ENCODE peak calls at places on chromosomes 11 and 22, in four cellular contexts. L, Q, Y and P are unnamed samples.
A peak's percentile ranks its signal among the peaks of the same experiment; 100 is the strongest.

GRCh38 chr22:42519544-42520237 is at the start of gene RRP7A:
- DNase-seq in L (peak; percentile 50), Q (peak; percentile 90), Y (peak; percentile 89), P (peak; percentile 83)

GRCh38 chr11:40281055-40281580 is 1178.3 kb downstream of the LRRC4C start:
- DNase-seq in L (no peak), Q (no peak), Y (no peak), P (no peak)

GRCh38 chr11:13324141-13324540 is 46.6 kb downstream of the BMAL1 start:
- DNase-seq in L (no peak), Q (no peak), Y (no peak), P (no peak)

GRCh38 chr11:133924661-133925060 is 32.1 kb downstream of the IGSF9B start:
- DNase-seq in L (no peak), Q (no peak), Y (no peak), P (no peak)

GRCh38 chr11:110774138-110775014 is 62.1 kb upstream of the ARHGAP20 start:
- DNase-seq in L (no peak), Q (no peak), Y (no peak), P (no peak)

GRCh38 chr11:67468509-67468834 is 579 bp downstream of the TMEM134 start:
- DNase-seq in L (no peak), Q (peak; percentile 22), Y (no peak), P (no peak)

GRCh38 chr11:61494341-61495038 is 14.1 kb upstream of the LRRC10B start:
- DNase-seq in L (no peak), Q (no peak), Y (peak; percentile 66), P (no peak)

GRCh38 chr22:46727813-46728364 is 10.2 kb downstream of the CERK start:
- DNase-seq in L (no peak), Q (no peak), Y (no peak), P (no peak)

GRCh38 chr11:114111369-114112042 is 52.0 kb downstream of the ZBTB16 start:
- DNase-seq in L (no peak), Q (no peak), Y (no peak), P (peak; percentile 55)

GRCh38 chr22:36912694-36913430 is 566 bp upstream of the CSF2RB start:
- DNase-seq in L (no peak), Q (no peak), Y (no peak), P (no peak)

GRCh38 chr22:19932367-19933206 is 9.0 kb upstream of the COMT start:
- DNase-seq in L (no peak), Q (no peak), Y (no peak), P (no peak)

GRCh38 chr11:58505849-58506248 is 2.1 kb downstream of the OR5B21 start:
- DNase-seq in L (no peak), Q (no peak), Y (no peak), P (no peak)

GRCh38 chr22:17112491-17113042 is 8.6 kb downstream of the TMEM121B start:
- DNase-seq in L (no peak), Q (no peak), Y (no peak), P (no peak)

GRCh38 chr11:58622344-58622743 is at the start of gene CNTF:
- DNase-seq in L (no peak), Q (no peak), Y (no peak), P (no peak)

GRCh38 chr22:49965291-49966040 is 4.9 kb downstream of the PIM3 start:
- DNase-seq in L (no peak), Q (no peak), Y (peak; percentile 13), P (no peak)

GRCh38 chr11:67118059-67118766 is 850 bp upstream of the KDM2A start:
- DNase-seq in L (peak; percentile 25), Q (no peak), Y (peak; percentile 51), P (no peak)

GRCh38 chr11:59857444-59858434 is 8.5 kb downstream of the TCN1 start:
- DNase-seq in L (peak; percentile 30), Q (no peak), Y (no peak), P (no peak)

GRCh38 chr11:36793542-36793926 is 195.5 kb upstream of the RAG2 start:
- DNase-seq in L (no peak), Q (no peak), Y (no peak), P (no peak)

GRCh38 chr22:31972180-31972579 is 27.8 kb downstream of the YWHAH start:
- DNase-seq in L (no peak), Q (no peak), Y (no peak), P (no peak)

GRCh38 chr22:38745676-38746460 is 9.9 kb downstream of the SUN2 start:
- DNase-seq in L (no peak), Q (no peak), Y (no peak), P (no peak)

GRCh38 chr11:65557280-65558001 is 718 bp downstream of the LTBP3 start:
- DNase-seq in L (no peak), Q (no peak), Y (peak; percentile 55), P (no peak)

GRCh38 chr11:22626573-22627239 is 1.1 kb upstream of the FANCF start:
- DNase-seq in L (no peak), Q (no peak), Y (no peak), P (no peak)

GRCh38 chr22:28810839-28811491 is 10.6 kb upstream of the XBP1 start:
- DNase-seq in L (no peak), Q (no peak), Y (no peak), P (peak; percentile 83)

GRCh38 chr11:75135021-75135650 is 15.8 kb upstream of the SLCO2B1 start:
- DNase-seq in L (no peak), Q (no peak), Y (no peak), P (no peak)

GRCh38 chr11:43327987-43328386 is 16.2 kb downstream of the API5 start:
- DNase-seq in L (peak; percentile 71), Q (no peak), Y (no peak), P (no peak)

GRCh38 chr22:24029304-24029703 is 18.2 kb downstream of the CABIN1 start:
- DNase-seq in L (no peak), Q (no peak), Y (no peak), P (no peak)

GRCh38 chr11:20000393-20001134 is 159.7 kb downstream of the DBX1 start:
- DNase-seq in L (no peak), Q (no peak), Y (peak; percentile 31), P (no peak)

GRCh38 chr11:16787035-16787744 is 48.7 kb downstream of the C11orf58 start:
- DNase-seq in L (no peak), Q (no peak), Y (no peak), P (no peak)

GRCh38 chr11:115912484-115912945 is 408.3 kb upstream of the CADM1 start:
- DNase-seq in L (no peak), Q (no peak), Y (no peak), P (no peak)

GRCh38 chr11:120827820-120828219 is 196.1 kb upstream of the TBCEL start:
- DNase-seq in L (no peak), Q (no peak), Y (no peak), P (no peak)

GRCh38 chr22:46041642-46042041 is 64.7 kb upstream of the WNT7B start:
- DNase-seq in L (no peak), Q (no peak), Y (no peak), P (no peak)

GRCh38 chr11:121572581-121573059 is 119.9 kb upstream of the SORL1-AS1 start:
- DNase-seq in L (no peak), Q (no peak), Y (no peak), P (no peak)

GRCh38 chr22:48703265-48703941 is 1124.3 kb downstream of the BRD1 start:
- DNase-seq in L (no peak), Q (no peak), Y (no peak), P (no peak)

GRCh38 chr11:31926816-31927528 is 115.8 kb upstream of the PAX6 start:
- DNase-seq in L (no peak), Q (no peak), Y (no peak), P (no peak)

GRCh38 chr11:29093416-29093815 is 923.4 kb downstream of the KCNA4 start:
- DNase-seq in L (peak; percentile 2), Q (no peak), Y (no peak), P (no peak)

GRCh38 chr11:2156416-2157182 is 4.4 kb downstream of the INS start:
- DNase-seq in L (peak; percentile 77), Q (peak; percentile 68), Y (peak; percentile 65), P (peak; percentile 17)

GRCh38 chr11:29280452-29280851 is 736.4 kb downstream of the KCNA4 start:
- DNase-seq in L (peak; percentile 41), Q (no peak), Y (no peak), P (no peak)

GRCh38 chr22:27488456-27489224 is 312.9 kb downstream of the MN1 start:
- DNase-seq in L (no peak), Q (no peak), Y (no peak), P (no peak)

GRCh38 chr11:17559341-17560087 is 12.5 kb downstream of the OTOG start:
- DNase-seq in L (no peak), Q (no peak), Y (no peak), P (no peak)